ENCODE peak calls at places on chromosome 14, in six cellular contexts. R, G, J, I, K and T are unnamed samples.

GRCh38 chr14:44847910-44848309 is 113.8 kb downstream of the KLHL28 start:
- DNase-seq in R (no peak), G (no peak), J (no peak), I (no peak), K (no peak), T (no peak)

GRCh38 chr14:76219873-76220272 is 68.2 kb downstream of the GPATCH2L start:
- DNase-seq in R (no peak), G (no peak), J (no peak), I (no peak), K (no peak), T (no peak)

GRCh38 chr14:91225025-91225424 is 19.5 kb downstream of the GPR68 start:
- DNase-seq in R (no peak), G (no peak), J (no peak), I (no peak), K (no peak), T (no peak)

GRCh38 chr14:53331247-53331646 is 178.1 kb upstream of the DDHD1 start:
- DNase-seq in R (no peak), G (no peak), J (no peak), I (no peak), K (no peak), T (no peak)

GRCh38 chr14:71497645-71498086 is 434.6 kb upstream of the RGS6 start:
- DNase-seq in R (no peak), G (no peak), J (no peak), I (no peak), K (peak; percentile 6), T (no peak)

GRCh38 chr14:45034730-45035129 is 49.2 kb upstream of the PRPF39 start:
- DNase-seq in R (no peak), G (no peak), J (no peak), I (no peak), K (no peak), T (no peak)

GRCh38 chr14:37198273-37198598 is 499 bp downstream of the MIPOL1 start:
- DNase-seq in R (no peak), G (no peak), J (no peak), I (no peak), K (no peak), T (no peak)

GRCh38 chr14:82604819-82605218 is 1071.2 kb upstream of the SEL1L start:
- DNase-seq in R (no peak), G (no peak), J (no peak), I (no peak), K (no peak), T (no peak)

GRCh38 chr14:33210304-33210703 is 271.6 kb downstream of the NPAS3 start:
- DNase-seq in R (peak; percentile 38), G (no peak), J (no peak), I (no peak), K (no peak), T (peak; percentile 58)

GRCh38 chr14:67411820-67412421 is at the start of gene PLEK2:
- DNase-seq in R (peak; percentile 38), G (no peak), J (peak; percentile 81), I (peak; percentile 53), K (no peak), T (peak; percentile 65)

GRCh38 chr14:21978184-21978998 is 304.8 kb upstream of the OR4E1 start:
- DNase-seq in R (peak; percentile 52), G (no peak), J (peak; percentile 16), I (peak; percentile 62), K (peak; percentile 66), T (peak; percentile 85)

GRCh38 chr14:68610251-68610793 is 182.5 kb downstream of the ZFP36L1 start:
- DNase-seq in R (no peak), G (no peak), J (peak; percentile 26), I (no peak), K (no peak), T (no peak)

GRCh38 chr14:70601162-70601561 is 707 bp upstream of the MED6 start:
- DNase-seq in R (no peak), G (no peak), J (no peak), I (peak; percentile 9), K (no peak), T (peak; percentile 16)

GRCh38 chr14:24057271-24057670 is 5.5 kb downstream of the CARMIL3 start:
- DNase-seq in R (no peak), G (no peak), J (no peak), I (no peak), K (no peak), T (no peak)

GRCh38 chr14:24056800-24057184 is 5.0 kb downstream of the CARMIL3 start:
- DNase-seq in R (no peak), G (no peak), J (no peak), I (no peak), K (no peak), T (no peak)

GRCh38 chr14:24054646-24055045 is 2.8 kb downstream of the CARMIL3 start:
- DNase-seq in R (no peak), G (no peak), J (no peak), I (no peak), K (no peak), T (no peak)

GRCh38 chr14:24057867-24058259 is 6.1 kb downstream of the CARMIL3 start:
- DNase-seq in R (no peak), G (no peak), J (no peak), I (no peak), K (no peak), T (no peak)

GRCh38 chr14:24055971-24056799 is 4.4 kb downstream of the CARMIL3 start:
- DNase-seq in R (no peak), G (no peak), J (no peak), I (no peak), K (no peak), T (no peak)
- H3K4me2 ChIP-seq in R (no peak overlapping the region), G (no peak overlapping the region), J (no peak overlapping the region), I (no peak overlapping the region), K (no peak overlapping the region), T (no peak overlapping the region)

GRCh38 chr14:93789366-93790130 is 1.3 kb upstream of the PRIMA1 start:
- DNase-seq in R (no peak), G (no peak), J (no peak), I (no peak), K (no peak), T (peak; percentile 42)
- H3K4me2 ChIP-seq in R (peak overlapping the region; percentile 96), G (peak overlapping the region; percentile 97), J (peak overlapping the region; percentile 81), I (peak overlapping the region; percentile 90), K (no peak overlapping the region), T (peak overlapping the region; percentile 95)

DNA sequence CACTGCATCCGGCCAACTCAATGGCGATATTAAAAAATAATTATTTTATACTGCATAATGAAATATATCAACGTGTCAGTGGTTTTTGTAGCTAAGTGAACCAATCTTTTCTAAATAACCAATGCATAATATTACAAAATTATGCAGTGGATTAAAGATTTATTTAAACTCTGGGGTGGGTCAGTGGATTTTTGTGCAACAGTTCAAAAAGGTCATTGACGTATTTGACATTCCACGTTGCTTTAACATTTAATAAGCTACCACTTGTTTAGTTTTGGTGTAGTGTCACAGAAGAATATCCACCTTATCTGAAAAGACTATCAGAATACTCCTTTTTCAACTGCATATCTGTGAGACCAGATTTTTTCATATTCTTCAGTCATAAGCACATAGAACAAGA is 2.6 kb downstream of the ZC3H14 start:
- DNase-seq in R (no peak), G (no peak), J (no peak), I (no peak), K (no peak), T (no peak)
- H3K4me2 ChIP-seq in R (no peak overlapping the region), G (no peak overlapping the region), J (no peak overlapping the region), I (no peak overlapping the region), K (no peak overlapping the region), T (no peak overlapping the region)

GRCh38 chr14:77270361-77271112 is 469 bp downstream of the NGB start:
- DNase-seq in R (no peak), G (no peak), J (no peak), I (no peak), K (no peak), T (peak; percentile 51)
- H3K4me2 ChIP-seq in R (peak overlapping the region; percentile 80), G (peak overlapping the region; percentile 71), J (no peak overlapping the region), I (peak overlapping the region; percentile 61), K (no peak overlapping the region), T (peak overlapping the region; percentile 81)

GRCh38 chr14:102144914-102145313 is 5.2 kb downstream of the WDR20 start:
- DNase-seq in R (no peak), G (no peak), J (no peak), I (no peak), K (no peak), T (no peak)
- H3K4me2 ChIP-seq in R (no peak overlapping the region), G (no peak overlapping the region), J (no peak overlapping the region), I (no peak overlapping the region), K (no peak overlapping the region), T (no peak overlapping the region)

DNA sequence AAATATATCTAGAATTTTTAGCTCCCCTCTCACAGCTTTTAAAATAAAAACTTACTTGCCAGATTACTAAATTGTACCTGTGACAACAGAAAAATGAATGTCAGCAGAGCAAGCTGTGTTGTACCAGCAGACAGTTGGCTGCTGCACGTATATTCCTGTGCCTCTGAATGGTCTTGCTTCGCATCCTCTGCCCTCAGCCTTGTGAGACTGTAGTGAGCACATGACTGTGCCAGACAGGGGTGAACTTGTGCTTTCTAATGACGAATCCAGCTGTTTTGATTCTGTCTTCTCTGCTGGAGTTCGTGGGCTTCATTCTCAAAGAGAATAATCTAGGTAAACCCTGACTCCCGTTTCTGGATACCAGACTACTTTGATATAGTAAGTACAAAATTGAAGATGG is 58.3 kb upstream of the FRMD6 start:
- DNase-seq in R (no peak), G (no peak), J (no peak), I (no peak), K (no peak), T (no peak)
- H3K4me2 ChIP-seq in R (no peak overlapping the region), G (no peak overlapping the region), J (no peak overlapping the region), I (no peak overlapping the region), K (no peak overlapping the region), T (no peak overlapping the region)